ENCODE peak calls at places on chromosomes 1 and 21, in eight cellular contexts. One of them, this sample, is unnamed. For H3K27me3, the result is how much of the 10 kb centered on the place peaks cover.

GRCh38 chr1:218809625-218810024 is 364.1 kb upstream of the LYPLAL1 start:
- DNase-seq in SK-N-SH: no peak
- DNase-seq in HL-60: no peak
- DNase-seq in vagina: no peak
- DNase-seq in stomach: no peak
- DNase-seq in prostate gland: no peak
- DNase-seq in HCT116: no peak
- DNase-seq in sigmoid colon: no peak
- DNase-seq in this sample: no peak

GRCh38 chr1:236142358-236143103 is at the start of gene GPR137B:
- DNase-seq in SK-N-SH: peak
- DNase-seq in vagina: no peak
- DNase-seq in HCT116: no peak
- DNase-seq in prostate gland: peak
- DNase-seq in sigmoid colon: no peak
- DNase-seq in HL-60: peak
- DNase-seq in stomach: peak
- DNase-seq in this sample: peak

GRCh38 chr1:154479764-154480421 is 22.1 kb upstream of the TDRD10 start:
- DNase-seq in HCT116: peak
- DNase-seq in prostate gland: peak
- DNase-seq in sigmoid colon: peak
- DNase-seq in stomach: peak
- DNase-seq in SK-N-SH: peak
- DNase-seq in HL-60: peak
- DNase-seq in vagina: no peak
- DNase-seq in this sample: peak

GRCh38 chr21:15560383-15561056 is 169.3 kb upstream of the USP25 start:
- DNase-seq in sigmoid colon: no peak
- DNase-seq in stomach: no peak
- DNase-seq in SK-N-SH: no peak
- DNase-seq in vagina: no peak
- DNase-seq in HCT116: no peak
- DNase-seq in HL-60: no peak
- DNase-seq in prostate gland: no peak
- DNase-seq in this sample: no peak

GRCh38 chr1:224380003-224380402 is 23.3 kb downstream of the CNIH4 start:
- DNase-seq in HCT116: no peak
- DNase-seq in vagina: no peak
- DNase-seq in prostate gland: no peak
- DNase-seq in HL-60: peak
- DNase-seq in sigmoid colon: no peak
- DNase-seq in stomach: no peak
- DNase-seq in SK-N-SH: no peak
- DNase-seq in this sample: no peak

GRCh38 chr1:59418361-59418760 is 121.5 kb downstream of the FGGY start:
- DNase-seq in HCT116: no peak
- DNase-seq in HL-60: no peak
- DNase-seq in vagina: no peak
- DNase-seq in SK-N-SH: no peak
- DNase-seq in prostate gland: no peak
- DNase-seq in sigmoid colon: no peak
- DNase-seq in stomach: no peak
- DNase-seq in this sample: no peak

GRCh38 chr1:231420959-231421615 is 1.0 kb downstream of the EGLN1 start:
- DNase-seq in HL-60: no peak
- DNase-seq in vagina: no peak
- DNase-seq in HCT116: no peak
- DNase-seq in stomach: peak
- DNase-seq in sigmoid colon: peak
- DNase-seq in prostate gland: peak
- DNase-seq in SK-N-SH: peak
- DNase-seq in this sample: peak

GRCh38 chr1:192628406-192629057 is 7.4 kb upstream of the RGS13 start:
- DNase-seq in HL-60: no peak
- DNase-seq in stomach: no peak
- DNase-seq in HCT116: no peak
- DNase-seq in sigmoid colon: no peak
- DNase-seq in vagina: no peak
- DNase-seq in prostate gland: no peak
- DNase-seq in SK-N-SH: no peak
- DNase-seq in this sample: no peak

GRCh38 chr1:167148388-167148787 is 54.5 kb downstream of the STYXL2 start:
- DNase-seq in stomach: no peak
- DNase-seq in HCT116: no peak
- DNase-seq in sigmoid colon: no peak
- DNase-seq in vagina: no peak
- DNase-seq in SK-N-SH: no peak
- DNase-seq in HL-60: no peak
- DNase-seq in prostate gland: no peak
- DNase-seq in this sample: no peak

GRCh38 chr1:233565313-233565712 is 48.6 kb upstream of the KCNK1 start:
- DNase-seq in HL-60: no peak
- DNase-seq in SK-N-SH: no peak
- DNase-seq in vagina: no peak
- DNase-seq in sigmoid colon: no peak
- DNase-seq in prostate gland: no peak
- DNase-seq in HCT116: no peak
- DNase-seq in stomach: no peak
- DNase-seq in this sample: no peak

GRCh38 chr1:35573198-35573775 is at the start of gene TFAP2E:
- DNase-seq in HCT116: peak
- DNase-seq in HL-60: no peak
- DNase-seq in stomach: peak
- DNase-seq in sigmoid colon: no peak
- DNase-seq in vagina: no peak
- DNase-seq in SK-N-SH: peak
- DNase-seq in prostate gland: peak
- DNase-seq in this sample: peak

GRCh38 chr1:35572296-35572695 is 818 bp upstream of the TFAP2E start:
- DNase-seq in sigmoid colon: no peak
- DNase-seq in SK-N-SH: no peak
- DNase-seq in HCT116: no peak
- DNase-seq in vagina: no peak
- DNase-seq in prostate gland: no peak
- DNase-seq in stomach: no peak
- DNase-seq in HL-60: no peak
- DNase-seq in this sample: no peak

GRCh38 chr1:35570589-35571137 is 2.5 kb upstream of the TFAP2E start:
- DNase-seq in vagina: no peak
- DNase-seq in SK-N-SH: peak
- DNase-seq in sigmoid colon: no peak
- DNase-seq in prostate gland: no peak
- DNase-seq in HCT116: no peak
- DNase-seq in stomach: no peak
- DNase-seq in HL-60: no peak
- DNase-seq in this sample: no peak

GRCh38 chr1:35569956-35570355 is 3.2 kb upstream of the TFAP2E start:
- DNase-seq in SK-N-SH: no peak
- DNase-seq in HCT116: no peak
- DNase-seq in HL-60: no peak
- DNase-seq in prostate gland: no peak
- DNase-seq in sigmoid colon: no peak
- DNase-seq in stomach: no peak
- DNase-seq in vagina: no peak
- DNase-seq in this sample: no peak

DNA sequence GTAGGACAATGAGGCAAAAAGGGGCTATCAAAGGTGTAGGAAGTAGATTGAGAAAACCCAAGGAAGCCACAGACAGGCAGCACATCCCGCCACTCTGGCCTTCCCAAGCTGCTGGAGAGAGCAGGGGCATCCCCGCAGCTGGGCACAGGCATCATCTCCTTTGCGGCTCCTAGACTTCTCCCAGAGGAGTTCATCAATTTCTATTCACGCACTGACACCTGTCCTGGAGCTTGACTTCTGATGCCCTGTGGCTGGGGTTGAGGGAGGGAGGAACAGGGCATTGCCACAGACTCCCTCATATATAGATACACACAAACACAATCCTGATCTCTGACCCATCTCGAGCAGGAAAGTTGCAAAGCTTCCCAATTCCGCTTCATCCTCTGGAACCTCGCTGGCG is 1.9 kb upstream of the TFAP2E start:
- DNase-seq in prostate gland: no peak
- DNase-seq in HL-60: no peak
- DNase-seq in sigmoid colon: no peak
- DNase-seq in SK-N-SH: peak
- DNase-seq in vagina: no peak
- DNase-seq in HCT116: no peak
- DNase-seq in stomach: no peak
- DNase-seq in this sample: no peak
- H3K27me3 ChIP-seq in prostate gland: under half
- H3K27me3 ChIP-seq in HL-60: under half
- H3K27me3 ChIP-seq in sigmoid colon: under half
- H3K27me3 ChIP-seq in SK-N-SH: under half
- H3K27me3 ChIP-seq in vagina: under half
- H3K27me3 ChIP-seq in HCT116: under half
- H3K27me3 ChIP-seq in stomach: half or more
- H3K27me3 ChIP-seq in this sample: half or more

GRCh38 chr1:36204347-36204909 is 19.8 kb upstream of the THRAP3 start:
- DNase-seq in prostate gland: peak
- DNase-seq in stomach: peak
- DNase-seq in HL-60: no peak
- DNase-seq in sigmoid colon: no peak
- DNase-seq in vagina: no peak
- DNase-seq in SK-N-SH: no peak
- DNase-seq in HCT116: no peak
- DNase-seq in this sample: no peak

GRCh38 chr1:36203554-36204346 is 20.5 kb upstream of the THRAP3 start:
- DNase-seq in HCT116: no peak
- DNase-seq in stomach: peak
- DNase-seq in prostate gland: no peak
- DNase-seq in HL-60: no peak
- DNase-seq in vagina: no peak
- DNase-seq in sigmoid colon: peak
- DNase-seq in SK-N-SH: peak
- DNase-seq in this sample: peak

GRCh38 chr1:36206323-36206858 is 17.9 kb upstream of the THRAP3 start:
- DNase-seq in HCT116: no peak
- DNase-seq in prostate gland: no peak
- DNase-seq in HL-60: no peak
- DNase-seq in stomach: no peak
- DNase-seq in vagina: no peak
- DNase-seq in SK-N-SH: no peak
- DNase-seq in sigmoid colon: no peak
- DNase-seq in this sample: no peak

GRCh38 chr1:36208978-36209708 is 15.1 kb upstream of the THRAP3 start:
- DNase-seq in vagina: no peak
- DNase-seq in stomach: no peak
- DNase-seq in HL-60: no peak
- DNase-seq in prostate gland: no peak
- DNase-seq in sigmoid colon: no peak
- DNase-seq in HCT116: no peak
- DNase-seq in SK-N-SH: no peak
- DNase-seq in this sample: no peak

GRCh38 chr1:36207339-36207738 is 16.9 kb upstream of the THRAP3 start:
- DNase-seq in sigmoid colon: peak
- DNase-seq in SK-N-SH: no peak
- DNase-seq in HCT116: no peak
- DNase-seq in stomach: peak
- DNase-seq in HL-60: no peak
- DNase-seq in vagina: no peak
- DNase-seq in prostate gland: peak
- DNase-seq in this sample: peak
- TF ChIP-seq POLR2AphosphoS5 in sigmoid colon: no peak
- TF ChIP-seq POLR2AphosphoS5 in SK-N-SH: no peak
- TF ChIP-seq POLR2AphosphoS5 in HCT116: no peak
- TF ChIP-seq POLR2AphosphoS5 in stomach: peak
- TF ChIP-seq POLR2AphosphoS5 in HL-60: no peak
- TF ChIP-seq POLR2AphosphoS5 in vagina: no peak
- TF ChIP-seq POLR2AphosphoS5 in prostate gland: peak
- TF ChIP-seq POLR2AphosphoS5 in this sample: no peak

GRCh38 chr1:22339237-22339636 is 112.4 kb upstream of the ZBTB40 start:
- DNase-seq in sigmoid colon: no peak
- DNase-seq in vagina: no peak
- DNase-seq in HL-60: no peak
- DNase-seq in prostate gland: no peak
- DNase-seq in stomach: no peak
- DNase-seq in SK-N-SH: no peak
- DNase-seq in HCT116: no peak
- DNase-seq in this sample: no peak

GRCh38 chr1:22340066-22340465 is 111.6 kb upstream of the ZBTB40 start:
- DNase-seq in HCT116: no peak
- DNase-seq in prostate gland: no peak
- DNase-seq in sigmoid colon: no peak
- DNase-seq in SK-N-SH: no peak
- DNase-seq in HL-60: no peak
- DNase-seq in stomach: no peak
- DNase-seq in vagina: no peak
- DNase-seq in this sample: no peak

GRCh38 chr1:22341791-22342605 is 109.7 kb upstream of the ZBTB40 start:
- DNase-seq in stomach: no peak
- DNase-seq in prostate gland: peak
- DNase-seq in HCT116: no peak
- DNase-seq in SK-N-SH: peak
- DNase-seq in vagina: no peak
- DNase-seq in sigmoid colon: no peak
- DNase-seq in HL-60: no peak
- DNase-seq in this sample: peak

GRCh38 chr1:22342734-22343191 is 108.9 kb upstream of the ZBTB40 start:
- DNase-seq in prostate gland: no peak
- DNase-seq in sigmoid colon: no peak
- DNase-seq in vagina: no peak
- DNase-seq in HL-60: no peak
- DNase-seq in HCT116: no peak
- DNase-seq in stomach: no peak
- DNase-seq in SK-N-SH: peak
- DNase-seq in this sample: no peak

GRCh38 chr1:22340873-22341272 is 110.8 kb upstream of the ZBTB40 start:
- DNase-seq in stomach: no peak
- DNase-seq in vagina: no peak
- DNase-seq in SK-N-SH: no peak
- DNase-seq in HCT116: no peak
- DNase-seq in prostate gland: no peak
- DNase-seq in HL-60: no peak
- DNase-seq in sigmoid colon: no peak
- DNase-seq in this sample: no peak
- H3K27me3 ChIP-seq in stomach: half or more
- H3K27me3 ChIP-seq in vagina: under half
- H3K27me3 ChIP-seq in SK-N-SH: under half
- H3K27me3 ChIP-seq in HCT116: under half
- H3K27me3 ChIP-seq in prostate gland: under half
- H3K27me3 ChIP-seq in HL-60: under half
- H3K27me3 ChIP-seq in sigmoid colon: under half
- H3K27me3 ChIP-seq in this sample: half or more

GRCh38 chr1:172149377-172149776 is 271.1 kb upstream of the C1orf105 start:
- DNase-seq in vagina: no peak
- DNase-seq in prostate gland: no peak
- DNase-seq in HL-60: no peak
- DNase-seq in HCT116: no peak
- DNase-seq in SK-N-SH: no peak
- DNase-seq in stomach: no peak
- DNase-seq in sigmoid colon: no peak
- DNase-seq in this sample: no peak

GRCh38 chr1:172154571-172154970 is 265.9 kb upstream of the C1orf105 start:
- DNase-seq in vagina: no peak
- DNase-seq in HL-60: no peak
- DNase-seq in prostate gland: no peak
- DNase-seq in HCT116: no peak
- DNase-seq in sigmoid colon: no peak
- DNase-seq in stomach: no peak
- DNase-seq in SK-N-SH: no peak
- DNase-seq in this sample: no peak
- TF ChIP-seq POLR2AphosphoS5 in vagina: no peak
- TF ChIP-seq POLR2AphosphoS5 in HL-60: no peak
- TF ChIP-seq POLR2AphosphoS5 in prostate gland: no peak
- TF ChIP-seq POLR2AphosphoS5 in HCT116: no peak
- TF ChIP-seq POLR2AphosphoS5 in sigmoid colon: no peak
- TF ChIP-seq POLR2AphosphoS5 in stomach: no peak
- TF ChIP-seq POLR2AphosphoS5 in SK-N-SH: peak
- TF ChIP-seq POLR2AphosphoS5 in this sample: no peak

This sample was measured in transverse colon.